ENCODE peak calls at places on chromosomes 2 and 18, in eight cellular contexts. X, V, A, Y, F, Q, H and C are unnamed samples.

GRCh38 chr2:62568983-62569837 is 63.2 kb upstream of the TMEM17 start:
- ATAC-seq in X (no peak), V (peak), A (no peak), Y (no peak), F (no peak), Q (no peak), H (no peak), C (no peak)

GRCh38 chr2:239820836-239821693 is 204.1 kb downstream of the NDUFA10 start:
- ATAC-seq in X (peak), V (no peak), A (no peak), Y (no peak), F (no peak), Q (no peak), H (no peak), C (no peak)

GRCh38 chr2:56522605-56523089 is 338.9 kb downstream of the CCDC85A start:
- ATAC-seq in X (peak), V (no peak), A (no peak), Y (no peak), F (no peak), Q (no peak), H (no peak), C (no peak)

GRCh38 chr18:12012697-12013096 is 31.4 kb downstream of the IMPA2 start:
- ATAC-seq in X (no peak), V (no peak), A (no peak), Y (no peak), F (no peak), Q (no peak), H (no peak), C (no peak)

GRCh38 chr18:74184875-74185274 is 36.6 kb downstream of the TIMM21 start:
- ATAC-seq in X (no peak), V (no peak), A (no peak), Y (no peak), F (peak), Q (no peak), H (no peak), C (no peak)

GRCh38 chr2:215391531-215391930 is 44.3 kb downstream of the FN1 start:
- ATAC-seq in X (no peak), V (no peak), A (no peak), Y (no peak), F (no peak), Q (no peak), H (no peak), C (no peak)

GRCh38 chr18:3048820-3049349 is 35.9 kb upstream of the LPIN2 start:
- ATAC-seq in X (no peak), V (no peak), A (no peak), Y (no peak), F (no peak), Q (no peak), H (no peak), C (no peak)

GRCh38 chr2:105800036-105800755 is 55.5 kb downstream of the NCK2 start:
- ATAC-seq in X (peak), V (peak), A (no peak), Y (no peak), F (no peak), Q (no peak), H (peak), C (no peak)

GRCh38 chr2:184646177-184646576 is 47.8 kb downstream of the ZNF804A start:
- ATAC-seq in X (no peak), V (no peak), A (peak), Y (no peak), F (peak), Q (no peak), H (no peak), C (no peak)

GRCh38 chr18:13622751-13623150 is 103.6 kb downstream of the FAM210A start:
- ATAC-seq in X (no peak), V (no peak), A (no peak), Y (no peak), F (no peak), Q (no peak), H (no peak), C (no peak)

GRCh38 chr2:96256611-96257113 is 9.1 kb downstream of the TMEM127 start:
- ATAC-seq in X (no peak), V (no peak), A (no peak), Y (peak), F (no peak), Q (no peak), H (peak), C (no peak)

GRCh38 chr2:168635065-168635577 is 167.3 kb upstream of the NOSTRIN start:
- ATAC-seq in X (peak), V (peak), A (no peak), Y (no peak), F (peak), Q (no peak), H (no peak), C (no peak)

GRCh38 chr2:183740241-183740640 is 616.0 kb downstream of the NUP35 start:
- ATAC-seq in X (no peak), V (no peak), A (no peak), Y (no peak), F (no peak), Q (no peak), H (no peak), C (no peak)

GRCh38 chr2:85797959-85798358 is 44.2 kb downstream of the ATOH8 start:
- ATAC-seq in X (peak), V (no peak), A (no peak), Y (no peak), F (peak), Q (no peak), H (no peak), C (no peak)

GRCh38 chr2:31440764-31441163 is 26.2 kb upstream of the XDH start:
- ATAC-seq in X (no peak), V (no peak), A (no peak), Y (no peak), F (no peak), Q (no peak), H (no peak), C (no peak)

GRCh38 chr2:238141541-238142318 is 3.3 kb downstream of the KLHL30 start:
- ATAC-seq in X (no peak), V (peak), A (no peak), Y (no peak), F (no peak), Q (no peak), H (no peak), C (no peak)

GRCh38 chr2:108571262-108571661 is 37.0 kb downstream of the LIMS1 start:
- ATAC-seq in X (no peak), V (peak), A (no peak), Y (no peak), F (no peak), Q (no peak), H (no peak), C (no peak)

GRCh38 chr2:200509227-200509607 is 651 bp downstream of the KCTD18 start:
- ATAC-seq in X (peak), V (peak), A (no peak), Y (no peak), F (no peak), Q (peak), H (no peak), C (no peak)

GRCh38 chr18:31302991-31303390 is 15.0 kb upstream of the DSG1 start:
- ATAC-seq in X (no peak), V (peak), A (no peak), Y (no peak), F (no peak), Q (no peak), H (no peak), C (no peak)

GRCh38 chr18:58100154-58100553 is 56.1 kb downstream of the NEDD4L start:
- ATAC-seq in X (no peak), V (peak), A (peak), Y (no peak), F (no peak), Q (no peak), H (no peak), C (no peak)

GRCh38 chr2:97727296-97727695 is 13.9 kb downstream of the ZAP70 start:
- ATAC-seq in X (no peak), V (no peak), A (no peak), Y (no peak), F (no peak), Q (no peak), H (no peak), C (no peak)